ENCODE peak calls at places on chromosomes 7 and 10, in four cellular contexts. One of them, this sample, is unnamed.

GRCh38 chr7:140564643-140565042 is 76.0 kb downstream of the DENND2A start:
- DNase-seq in hypothalamus: no peak
- DNase-seq in GM12878: no peak
- DNase-seq in cardiac fibroblast: no peak
- DNase-seq in this sample: no peak

GRCh38 chr10:32386623-32387022 is 39.7 kb upstream of the EPC1 start:
- DNase-seq in hypothalamus: no peak
- DNase-seq in GM12878: no peak
- DNase-seq in cardiac fibroblast: peak; percentile 18
- DNase-seq in this sample: no peak

GRCh38 chr7:2380461-2380860 is 22.9 kb upstream of the CHST12 start:
- DNase-seq in cardiac fibroblast: no peak
- DNase-seq in hypothalamus: no peak
- DNase-seq in GM12878: no peak
- DNase-seq in this sample: no peak

GRCh38 chr7:133429371-133429770 is 176.5 kb downstream of the EXOC4 start:
- DNase-seq in hypothalamus: no peak
- DNase-seq in GM12878: no peak
- DNase-seq in cardiac fibroblast: peak; percentile 51
- DNase-seq in this sample: no peak

GRCh38 chr7:131735151-131735550 is 178.7 kb upstream of the PODXL start:
- DNase-seq in hypothalamus: no peak
- DNase-seq in cardiac fibroblast: peak; percentile 4
- DNase-seq in GM12878: no peak
- DNase-seq in this sample: no peak

GRCh38 chr10:69631566-69631965 is 1.5 kb downstream of the FAM241B start:
- DNase-seq in GM12878: no peak
- DNase-seq in hypothalamus: no peak
- DNase-seq in cardiac fibroblast: no peak
- DNase-seq in this sample: no peak

GRCh38 chr10:62732841-62733653 is 71.5 kb upstream of the ADO start:
- DNase-seq in cardiac fibroblast: peak; percentile 3
- DNase-seq in GM12878: peak; percentile 94
- DNase-seq in hypothalamus: no peak
- DNase-seq in this sample: peak; percentile 91

GRCh38 chr10:44932338-44933116 is 21.4 kb downstream of the TMEM72 start:
- DNase-seq in cardiac fibroblast: peak; percentile 88
- DNase-seq in GM12878: peak; percentile 53
- DNase-seq in hypothalamus: peak; percentile 81
- DNase-seq in this sample: peak; percentile 61

GRCh38 chr10:59905066-59905734 is 1.2 kb downstream of the CCDC6 start:
- DNase-seq in hypothalamus: peak; percentile 45
- DNase-seq in cardiac fibroblast: peak; percentile 27
- DNase-seq in GM12878: no peak
- DNase-seq in this sample: no peak

GRCh38 chr10:120514035-120514620 is 57.1 kb downstream of the PLPP4 start:
- DNase-seq in GM12878: no peak
- DNase-seq in cardiac fibroblast: peak; percentile 46
- DNase-seq in hypothalamus: no peak
- DNase-seq in this sample: no peak

This sample was measured in GM12864.